ENCODE peak calls at places on chromosomes 13 and 19, in seven cellular contexts. K, Y, D, B, E, A and H are unnamed samples.

GRCh38 chr13:107650081-107650701 is 565.1 kb downstream of the LIG4 start:
- DNase-seq in K (peak), Y (peak), D (no peak), B (peak), E (peak), A (peak), H (peak)

GRCh38 chr19:16379521-16380313 is 55.1 kb downstream of the KLF2 start:
- DNase-seq in K (no peak), Y (no peak), D (no peak), B (no peak), E (no peak), A (no peak), H (no peak)

GRCh38 chr13:31044658-31045620 is 112.5 kb downstream of the TEX26 start:
- DNase-seq in K (peak), Y (no peak), D (no peak), B (peak), E (no peak), A (no peak), H (no peak)

GRCh38 chr13:66795636-66796035 is 434.5 kb downstream of the PCDH9 start:
- DNase-seq in K (no peak), Y (no peak), D (no peak), B (no peak), E (no peak), A (no peak), H (no peak)

GRCh38 chr19:17136026-17136425 is 60.4 kb downstream of the MYO9B start:
- DNase-seq in K (no peak), Y (no peak), D (no peak), B (no peak), E (no peak), A (no peak), H (no peak)

GRCh38 chr13:100547805-100548204 is 40.8 kb downstream of the GGACT start:
- DNase-seq in K (no peak), Y (no peak), D (no peak), B (no peak), E (no peak), A (no peak), H (no peak)

GRCh38 chr19:35669974-35670373 is 3.7 kb downstream of the UPK1A start:
- DNase-seq in K (no peak), Y (no peak), D (no peak), B (no peak), E (no peak), A (no peak), H (no peak)

GRCh38 chr19:23203841-23204344 is 46.3 kb downstream of the ZNF724 start:
- DNase-seq in K (no peak), Y (no peak), D (no peak), B (no peak), E (no peak), A (no peak), H (no peak)

GRCh38 chr19:10568444-10568825 is 344 bp downstream of the CDKN2D start:
- DNase-seq in K (peak), Y (no peak), D (no peak), B (peak), E (no peak), A (no peak), H (no peak)

GRCh38 chr13:38045278-38046048 is 175.9 kb upstream of the TRPC4 start:
- DNase-seq in K (no peak), Y (peak), D (no peak), B (no peak), E (peak), A (peak), H (peak)

GRCh38 chr19:52992109-52993004 is 21.4 kb upstream of the ERVV-1 start:
- DNase-seq in K (no peak), Y (no peak), D (no peak), B (no peak), E (peak), A (peak), H (peak)

GRCh38 chr19:41351339-41352245 is 2.1 kb downstream of the TGFB1 start:
- DNase-seq in K (no peak), Y (no peak), D (no peak), B (peak), E (peak), A (peak), H (peak)

GRCh38 chr19:7179917-7180306 is 110.4 kb downstream of the ZNF557 start:
- DNase-seq in K (no peak), Y (no peak), D (no peak), B (no peak), E (no peak), A (no peak), H (no peak)

GRCh38 chr13:50015263-50015662 is at the start of gene KCNRG:
- DNase-seq in K (no peak), Y (no peak), D (no peak), B (no peak), E (no peak), A (peak), H (no peak)

GRCh38 chr13:114099918-114100445 is 32.4 kb downstream of the RASA3 start:
- DNase-seq in K (no peak), Y (no peak), D (no peak), B (no peak), E (no peak), A (peak), H (peak)

GRCh38 chr19:18634612-18635290 is 2.1 kb upstream of the KLHL26 start:
- DNase-seq in K (no peak), Y (no peak), D (no peak), B (no peak), E (no peak), A (peak), H (no peak)

GRCh38 chr13:45242070-45242469 is 41.2 kb upstream of the KCTD4 start:
- DNase-seq in K (no peak), Y (no peak), D (no peak), B (no peak), E (no peak), A (peak), H (no peak)

GRCh38 chr13:71864981-71865857 is 1.8 kb downstream of the DACH1 start:
- DNase-seq in K (peak), Y (no peak), D (no peak), B (no peak), E (peak), A (no peak), H (peak)

GRCh38 chr19:2722541-2723344 is 1.6 kb upstream of the DIRAS1 start:
- DNase-seq in K (peak), Y (no peak), D (no peak), B (no peak), E (no peak), A (peak), H (no peak)

GRCh38 chr19:51107406-51108065 is 673 bp downstream of the CTU1 start:
- DNase-seq in K (no peak), Y (no peak), D (no peak), B (no peak), E (peak), A (peak), H (no peak)

GRCh38 chr19:35721374-35721773 is 3.6 kb downstream of the KMT2B start:
- DNase-seq in K (no peak), Y (no peak), D (no peak), B (no peak), E (no peak), A (no peak), H (no peak)

GRCh38 chr19:1259873-1260748 is 9.0 kb upstream of the CIRBP start:
- DNase-seq in K (no peak), Y (no peak), D (no peak), B (peak), E (no peak), A (no peak), H (peak)

GRCh38 chr13:41788552-41788951 is 172.4 kb downstream of the VWA8 start:
- DNase-seq in K (no peak), Y (no peak), D (no peak), B (no peak), E (peak), A (peak), H (no peak)

GRCh38 chr19:40646564-40647254 is 43.7 kb downstream of the NUMBL start:
- DNase-seq in K (no peak), Y (no peak), D (no peak), B (no peak), E (no peak), A (no peak), H (no peak)

GRCh38 chr19:3981736-3982681 is 3.3 kb downstream of the EEF2 start:
- DNase-seq in K (no peak), Y (no peak), D (no peak), B (no peak), E (no peak), A (no peak), H (peak)

GRCh38 chr13:94917814-94918213 is 205.5 kb upstream of the SOX21 start:
- DNase-seq in K (no peak), Y (no peak), D (no peak), B (no peak), E (peak), A (no peak), H (no peak)

GRCh38 chr19:39444598-39445257 is 654 bp upstream of the SUPT5H start:
- DNase-seq in K (no peak), Y (no peak), D (no peak), B (no peak), E (no peak), A (no peak), H (no peak)

GRCh38 chr19:10228925-10229324 is 2.2 kb downstream of the S1PR2 start:
- DNase-seq in K (no peak), Y (no peak), D (no peak), B (peak), E (peak), A (peak), H (no peak)

GRCh38 chr13:91714726-91715334 is 316.4 kb downstream of the GPC5 start:
- DNase-seq in K (no peak), Y (no peak), D (no peak), B (no peak), E (no peak), A (no peak), H (no peak)

GRCh38 chr19:29309637-29310036 is 96.7 kb upstream of the UQCRFS1 start:
- DNase-seq in K (no peak), Y (no peak), D (no peak), B (no peak), E (no peak), A (no peak), H (no peak)

GRCh38 chr19:48587387-48587786 is 19.2 kb upstream of the SPACA4 start:
- DNase-seq in K (no peak), Y (no peak), D (no peak), B (no peak), E (no peak), A (no peak), H (no peak)

GRCh38 chr19:31500921-31501320 is 151.7 kb upstream of the TSHZ3 start:
- DNase-seq in K (no peak), Y (no peak), D (no peak), B (no peak), E (no peak), A (no peak), H (peak)

GRCh38 chr13:27379126-27379525 is 45.3 kb upstream of the GTF3A start:
- DNase-seq in K (no peak), Y (no peak), D (no peak), B (no peak), E (no peak), A (no peak), H (no peak)

GRCh38 chr13:77338961-77339401 is 12.1 kb upstream of the MYCBP2 start:
- DNase-seq in K (no peak), Y (no peak), D (no peak), B (no peak), E (no peak), A (no peak), H (no peak)

GRCh38 chr13:102267191-102267590 is 134.7 kb downstream of the FGF14 start:
- DNase-seq in K (no peak), Y (no peak), D (no peak), B (no peak), E (no peak), A (no peak), H (no peak)

GRCh38 chr19:6682607-6683128 is 12.7 kb upstream of the TNFSF14 start:
- DNase-seq in K (no peak), Y (no peak), D (no peak), B (no peak), E (no peak), A (no peak), H (no peak)